ENCODE peak calls at places on chromosome 21, in four cellular contexts. S is non-pigmented ciliary epithelial cell, Z is NCI-H226, L is GM03348. O is an unnamed sample.

GRCh38 chr21:34545079-34545884 is 33.3 kb upstream of the KCNE1 start:
- DNase-seq in S (no peak), Z (peak; percentile 38), L (peak; percentile 85), O (peak; percentile 77)

GRCh38 chr21:31973402-31973944 is 100.7 kb downstream of the HUNK start:
- DNase-seq in S (no peak), Z (no peak), L (no peak), O (no peak)

GRCh38 chr21:36419996-36420395 is 34.8 kb downstream of the CHAF1B start:
- DNase-seq in S (peak; percentile 71), Z (peak; percentile 55), L (peak; percentile 91), O (peak; percentile 92)

GRCh38 chr21:18155508-18156193 is 89.0 kb upstream of the CHODL start:
- DNase-seq in S (peak; percentile 32), Z (peak; percentile 91), L (no peak), O (no peak)

GRCh38 chr21:36482181-36482580 is 2.3 kb upstream of the CLDN14 start:
- DNase-seq in S (no peak), Z (no peak), L (no peak), O (no peak)

GRCh38 chr21:35198982-35199732 is 150.1 kb upstream of the RUNX1 start:
- DNase-seq in S (no peak), Z (no peak), L (no peak), O (no peak)

GRCh38 chr21:32653326-32653901 is 41.2 kb upstream of the CFAP298 start:
- DNase-seq in S (no peak), Z (no peak), L (peak; percentile 22), O (peak; percentile 34)

GRCh38 chr21:32645261-32646182 is 33.3 kb upstream of the CFAP298 start:
- DNase-seq in S (no peak), Z (no peak), L (no peak), O (no peak)

GRCh38 chr21:27424601-27425000 is 457.7 kb upstream of the ADAMTS5 start:
- DNase-seq in S (no peak), Z (peak; percentile 73), L (no peak), O (no peak)

GRCh38 chr21:43808832-43809251 is 19.5 kb downstream of the RRP1 start:
- DNase-seq in S (no peak), Z (no peak), L (no peak), O (no peak)

GRCh38 chr21:43277481-43278351 is 108.9 kb downstream of the CRYAA start:
- DNase-seq in S (no peak), Z (no peak), L (no peak), O (no peak)

GRCh38 chr21:43866233-43866632 is 1.2 kb downstream of the AGPAT3 start:
- DNase-seq in S (no peak), Z (no peak), L (peak; percentile 86), O (peak; percentile 85)

GRCh38 chr21:25561668-25562641 is 45.3 kb downstream of the MRPL39 start:
- DNase-seq in S (no peak), Z (no peak), L (peak; percentile 84), O (peak; percentile 81)

GRCh38 chr21:46098303-46099141 is 610 bp downstream of the COL6A2 start:
- DNase-seq in S (no peak), Z (no peak), L (peak; percentile 78), O (peak; percentile 70)

GRCh38 chr21:37176716-37177115 is 90.4 kb downstream of the VPS26C start:
- DNase-seq in S (no peak), Z (no peak), L (no peak), O (no peak)

GRCh38 chr21:45979651-45980050 is 1.9 kb upstream of the COL6A1 start:
- DNase-seq in S (no peak), Z (no peak), L (no peak), O (no peak)

GRCh38 chr21:37074195-37074510 is 1.1 kb downstream of the TTC3 start:
- DNase-seq in S (no peak), Z (no peak), L (no peak), O (no peak)

GRCh38 chr21:37535130-37535529 is 168.6 kb downstream of the DYRK1A start:
- DNase-seq in S (no peak), Z (no peak), L (no peak), O (no peak)

GRCh38 chr21:41612674-41613250 is 104.8 kb upstream of the TMPRSS2 start:
- DNase-seq in S (peak; percentile 28), Z (peak; percentile 93), L (peak; percentile 94), O (peak; percentile 97)

GRCh38 chr21:45575304-45575992 is 33.2 kb upstream of the SLC19A1 start:
- DNase-seq in S (no peak), Z (no peak), L (no peak), O (no peak)

GRCh38 chr21:42561742-42562141 is 48.1 kb downstream of the SLC37A1 start:
- DNase-seq in S (no peak), Z (no peak), L (no peak), O (no peak)

GRCh38 chr21:35783686-35784085 is 276.6 kb downstream of the SETD4 start:
- DNase-seq in S (peak; percentile 10), Z (no peak), L (no peak), O (no peak)

GRCh38 chr21:43890042-43890441 is 25.0 kb downstream of the AGPAT3 start:
- DNase-seq in S (no peak), Z (no peak), L (no peak), O (no peak)

O was measured in adipocyte.